ENCODE peak calls at places on chromosome 3, in eight cellular contexts. One of them, this sample, is unnamed.

GRCh38 chr3:135041586-135041985 is 246.5 kb downstream of the EPHB1 start:
- DNase-seq in MM.1S: no peak
- DNase-seq in transverse colon: no peak
- DNase-seq in psoas muscle: no peak
- DNase-seq in IMR-90: peak; percentile 2
- DNase-seq in A549: no peak
- DNase-seq in right cardiac atrium: no peak
- DNase-seq in mucosa of descending colon: no peak
- DNase-seq in this sample: no peak

GRCh38 chr3:173019378-173019777 is 121.7 kb downstream of the SPATA16 start:
- DNase-seq in psoas muscle: no peak
- DNase-seq in MM.1S: no peak
- DNase-seq in A549: no peak
- DNase-seq in IMR-90: no peak
- DNase-seq in right cardiac atrium: no peak
- DNase-seq in mucosa of descending colon: no peak
- DNase-seq in transverse colon: no peak
- DNase-seq in this sample: no peak

GRCh38 chr3:189337672-189338071 is 165.9 kb downstream of the TPRG1 start:
- DNase-seq in transverse colon: no peak
- DNase-seq in right cardiac atrium: no peak
- DNase-seq in MM.1S: no peak
- DNase-seq in IMR-90: no peak
- DNase-seq in mucosa of descending colon: no peak
- DNase-seq in psoas muscle: no peak
- DNase-seq in A549: no peak
- DNase-seq in this sample: no peak

GRCh38 chr3:25664066-25664809 is 469 bp downstream of the TOP2B start:
- DNase-seq in mucosa of descending colon: peak; percentile 85
- DNase-seq in right cardiac atrium: peak; percentile 74
- DNase-seq in psoas muscle: peak; percentile 82
- DNase-seq in A549: peak; percentile 42
- DNase-seq in MM.1S: peak; percentile 45
- DNase-seq in transverse colon: peak; percentile 77
- DNase-seq in IMR-90: peak; percentile 41
- DNase-seq in this sample: peak; percentile 40

GRCh38 chr3:192259661-192260060 is 467.7 kb downstream of the FGF12 start:
- DNase-seq in MM.1S: no peak
- DNase-seq in right cardiac atrium: no peak
- DNase-seq in IMR-90: no peak
- DNase-seq in transverse colon: no peak
- DNase-seq in mucosa of descending colon: no peak
- DNase-seq in psoas muscle: no peak
- DNase-seq in A549: no peak
- DNase-seq in this sample: no peak

GRCh38 chr3:168094877-168095610 is 680 bp downstream of the GOLIM4 start:
- DNase-seq in right cardiac atrium: peak; percentile 71
- DNase-seq in psoas muscle: peak; percentile 72
- DNase-seq in MM.1S: peak; percentile 91
- DNase-seq in transverse colon: peak; percentile 72
- DNase-seq in IMR-90: peak; percentile 69
- DNase-seq in mucosa of descending colon: peak; percentile 83
- DNase-seq in A549: peak; percentile 71
- DNase-seq in this sample: peak; percentile 75

GRCh38 chr3:127639173-127640030 is 10.4 kb downstream of the PODXL2 start:
- DNase-seq in IMR-90: peak; percentile 47
- DNase-seq in psoas muscle: no peak
- DNase-seq in MM.1S: no peak
- DNase-seq in transverse colon: no peak
- DNase-seq in right cardiac atrium: no peak
- DNase-seq in mucosa of descending colon: no peak
- DNase-seq in A549: no peak
- DNase-seq in this sample: no peak

GRCh38 chr3:127899769-127900168 is 15.3 kb upstream of the KBTBD12 start:
- DNase-seq in right cardiac atrium: no peak
- DNase-seq in MM.1S: no peak
- DNase-seq in psoas muscle: no peak
- DNase-seq in mucosa of descending colon: no peak
- DNase-seq in transverse colon: no peak
- DNase-seq in A549: no peak
- DNase-seq in IMR-90: no peak
- DNase-seq in this sample: no peak

GRCh38 chr3:73733796-73734195 is 109.1 kb upstream of the PDZRN3 start:
- DNase-seq in IMR-90: no peak
- DNase-seq in transverse colon: no peak
- DNase-seq in A549: no peak
- DNase-seq in mucosa of descending colon: no peak
- DNase-seq in psoas muscle: no peak
- DNase-seq in MM.1S: peak; percentile 59
- DNase-seq in right cardiac atrium: no peak
- DNase-seq in this sample: no peak

GRCh38 chr3:15933439-15934144 is 135.8 kb upstream of the ANKRD28 start:
- DNase-seq in IMR-90: peak; percentile 82
- DNase-seq in A549: no peak
- DNase-seq in right cardiac atrium: no peak
- DNase-seq in psoas muscle: no peak
- DNase-seq in mucosa of descending colon: no peak
- DNase-seq in transverse colon: no peak
- DNase-seq in MM.1S: no peak
- DNase-seq in this sample: no peak

GRCh38 chr3:184491867-184492615 is 69.5 kb upstream of the EPHB3 start:
- DNase-seq in MM.1S: no peak
- DNase-seq in transverse colon: peak; percentile 25
- DNase-seq in mucosa of descending colon: peak; percentile 39
- DNase-seq in A549: no peak
- DNase-seq in psoas muscle: peak; percentile 67
- DNase-seq in IMR-90: no peak
- DNase-seq in right cardiac atrium: peak; percentile 57
- DNase-seq in this sample: no peak

GRCh38 chr3:14511623-14511965 is 28.5 kb downstream of the GRIP2 start:
- DNase-seq in transverse colon: no peak
- DNase-seq in MM.1S: no peak
- DNase-seq in mucosa of descending colon: no peak
- DNase-seq in A549: no peak
- DNase-seq in right cardiac atrium: no peak
- DNase-seq in IMR-90: no peak
- DNase-seq in psoas muscle: no peak
- DNase-seq in this sample: no peak

GRCh38 chr3:71585126-71585525 is 1.6 kb upstream of the FOXP1 start:
- DNase-seq in right cardiac atrium: no peak
- DNase-seq in A549: peak; percentile 11
- DNase-seq in transverse colon: no peak
- DNase-seq in mucosa of descending colon: no peak
- DNase-seq in IMR-90: no peak
- DNase-seq in psoas muscle: no peak
- DNase-seq in MM.1S: no peak
- DNase-seq in this sample: peak; percentile 28

GRCh38 chr3:31610700-31611275 is 78.1 kb downstream of the STT3B start:
- DNase-seq in IMR-90: peak; percentile 66
- DNase-seq in transverse colon: no peak
- DNase-seq in MM.1S: no peak
- DNase-seq in right cardiac atrium: no peak
- DNase-seq in A549: peak; percentile 44
- DNase-seq in mucosa of descending colon: no peak
- DNase-seq in psoas muscle: no peak
- DNase-seq in this sample: peak; percentile 47

GRCh38 chr3:115961390-115961789 is 338.1 kb downstream of the GAP43 start:
- DNase-seq in A549: no peak
- DNase-seq in transverse colon: no peak
- DNase-seq in right cardiac atrium: peak; percentile 20
- DNase-seq in psoas muscle: peak; percentile 49
- DNase-seq in MM.1S: no peak
- DNase-seq in IMR-90: no peak
- DNase-seq in mucosa of descending colon: no peak
- DNase-seq in this sample: no peak

GRCh38 chr3:168341192-168341816 is 245.6 kb upstream of the GOLIM4 start:
- DNase-seq in transverse colon: no peak
- DNase-seq in right cardiac atrium: no peak
- DNase-seq in mucosa of descending colon: no peak
- DNase-seq in MM.1S: no peak
- DNase-seq in psoas muscle: no peak
- DNase-seq in IMR-90: peak; percentile 91
- DNase-seq in A549: no peak
- DNase-seq in this sample: peak; percentile 24

GRCh38 chr3:31546152-31546551 is 13.4 kb downstream of the STT3B start:
- DNase-seq in transverse colon: no peak
- DNase-seq in right cardiac atrium: no peak
- DNase-seq in IMR-90: peak; percentile 32
- DNase-seq in psoas muscle: no peak
- DNase-seq in MM.1S: no peak
- DNase-seq in A549: no peak
- DNase-seq in mucosa of descending colon: no peak
- DNase-seq in this sample: no peak

DNA sequence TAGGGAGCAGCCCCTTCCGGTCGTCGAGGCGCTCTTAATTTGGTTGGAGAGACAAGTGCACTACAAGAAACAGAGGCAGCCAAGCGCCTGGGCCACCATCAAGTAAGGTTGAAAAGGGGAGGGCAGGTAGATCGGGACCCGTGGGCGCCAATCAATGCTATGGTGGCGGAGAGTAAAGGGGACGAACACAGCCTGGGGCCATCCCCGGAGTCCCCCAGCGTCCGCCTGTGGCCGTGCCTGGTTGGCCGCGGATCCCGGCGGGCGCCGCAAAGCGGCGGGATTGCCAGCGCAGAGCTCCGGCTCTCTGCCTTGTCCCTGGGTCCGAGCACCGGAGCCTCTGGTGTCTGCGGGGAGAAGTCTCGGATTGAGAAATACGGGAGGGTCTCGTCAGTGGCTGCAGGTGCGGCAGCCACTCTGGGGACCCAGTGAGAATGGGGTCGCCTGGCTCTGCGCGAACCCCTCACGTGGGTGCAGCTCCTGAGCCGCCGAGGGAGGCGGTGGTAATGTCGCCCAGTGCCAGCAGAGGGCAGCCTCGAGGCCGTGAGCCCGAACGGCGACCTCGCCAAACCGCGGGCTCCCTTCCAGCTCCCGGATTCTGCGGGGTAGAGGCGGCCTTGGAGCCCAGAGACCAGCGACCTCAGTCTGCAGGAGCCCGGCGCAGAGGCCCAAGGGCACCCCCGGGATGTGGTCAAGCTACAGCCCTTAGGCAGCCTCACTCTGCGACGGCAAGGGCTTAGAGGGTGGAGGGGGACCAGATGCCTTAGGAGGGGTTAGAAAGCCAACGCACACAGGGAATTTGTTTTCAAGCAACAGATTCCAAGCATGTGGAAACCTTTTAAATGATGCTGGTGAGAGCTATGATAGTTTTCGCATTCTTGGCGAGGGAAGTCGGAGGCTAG is 10.8 kb downstream of the FOXL2 start:
- DNase-seq in mucosa of descending colon: peak; percentile 84
- DNase-seq in psoas muscle: peak; percentile 90
- DNase-seq in right cardiac atrium: peak; percentile 80
- DNase-seq in MM.1S: peak; percentile 57
- DNase-seq in transverse colon: peak; percentile 69
- DNase-seq in A549: peak; percentile 64
- DNase-seq in IMR-90: peak; percentile 29
- DNase-seq in this sample: peak; percentile 90
- H3K4me1 ChIP-seq in mucosa of descending colon: peaks cover 30% of the 10 kb centered on the region
- H3K4me1 ChIP-seq in psoas muscle: peaks cover 36% of the 10 kb centered on the region
- H3K4me1 ChIP-seq in right cardiac atrium: no peaks in the 10 kb centered on the region
- H3K4me1 ChIP-seq in MM.1S: no peaks in the 10 kb centered on the region
- H3K4me1 ChIP-seq in transverse colon: peaks cover 36% of the 10 kb centered on the region
- H3K4me1 ChIP-seq in A549: no peaks in the 10 kb centered on the region
- H3K4me1 ChIP-seq in IMR-90: peaks cover 4% of the 10 kb centered on the region
- H3K4me1 ChIP-seq in this sample: peaks cover 6% of the 10 kb centered on the region

GRCh38 chr3:126464093-126464492 is 11.6 kb downstream of the ZXDC start:
- DNase-seq in mucosa of descending colon: no peak
- DNase-seq in transverse colon: no peak
- DNase-seq in MM.1S: no peak
- DNase-seq in psoas muscle: no peak
- DNase-seq in right cardiac atrium: no peak
- DNase-seq in IMR-90: no peak
- DNase-seq in A549: no peak
- DNase-seq in this sample: no peak
- H3K4me1 ChIP-seq in mucosa of descending colon: no peaks in the 10 kb centered on the region
- H3K4me1 ChIP-seq in transverse colon: no peaks in the 10 kb centered on the region
- H3K4me1 ChIP-seq in MM.1S: no peaks in the 10 kb centered on the region
- H3K4me1 ChIP-seq in psoas muscle: peaks cover 90% of the 10 kb centered on the region
- H3K4me1 ChIP-seq in right cardiac atrium: no peaks in the 10 kb centered on the region
- H3K4me1 ChIP-seq in IMR-90: no peaks in the 10 kb centered on the region
- H3K4me1 ChIP-seq in A549: no peaks in the 10 kb centered on the region
- H3K4me1 ChIP-seq in this sample: no peaks in the 10 kb centered on the region

DNA sequence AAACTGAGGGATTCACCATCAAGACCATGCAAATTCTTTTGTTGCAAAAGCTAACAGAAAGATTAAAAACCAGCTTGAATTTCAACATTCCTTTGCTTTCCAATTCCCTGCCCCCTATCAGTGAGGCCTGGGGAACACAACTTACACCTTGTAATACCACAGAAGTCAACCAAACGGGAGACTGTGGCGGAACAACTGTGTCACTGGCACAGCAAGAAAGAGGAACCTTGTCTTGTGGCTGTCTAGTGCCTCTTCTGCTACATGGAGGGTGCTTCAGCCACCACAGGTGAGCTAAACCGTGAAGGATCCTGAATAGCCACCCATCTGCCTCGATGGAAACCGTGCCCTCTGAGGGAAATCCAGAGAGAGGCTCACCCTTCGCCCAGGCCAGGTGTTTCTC is 11.4 kb downstream of the CCDC12 start:
- DNase-seq in A549: no peak
- DNase-seq in IMR-90: no peak
- DNase-seq in MM.1S: no peak
- DNase-seq in transverse colon: peak; percentile 20
- DNase-seq in right cardiac atrium: no peak
- DNase-seq in mucosa of descending colon: no peak
- DNase-seq in psoas muscle: no peak
- DNase-seq in this sample: peak; percentile 7
- H3K4me1 ChIP-seq in A549: peaks cover 70% of the 10 kb centered on the region
- H3K4me1 ChIP-seq in IMR-90: peaks cover 19% of the 10 kb centered on the region
- H3K4me1 ChIP-seq in MM.1S: no peaks in the 10 kb centered on the region
- H3K4me1 ChIP-seq in transverse colon: peaks cover 43% of the 10 kb centered on the region
- H3K4me1 ChIP-seq in right cardiac atrium: peaks cover 36% of the 10 kb centered on the region
- H3K4me1 ChIP-seq in mucosa of descending colon: peaks cover 34% of the 10 kb centered on the region
- H3K4me1 ChIP-seq in psoas muscle: peaks cover 69% of the 10 kb centered on the region
- H3K4me1 ChIP-seq in this sample: peaks cover 5% of the 10 kb centered on the region

GRCh38 chr3:170361711-170362110 is 4.2 kb downstream of the SKIL start:
- DNase-seq in MM.1S: no peak
- DNase-seq in IMR-90: no peak
- DNase-seq in psoas muscle: no peak
- DNase-seq in transverse colon: no peak
- DNase-seq in right cardiac atrium: no peak
- DNase-seq in A549: no peak
- DNase-seq in mucosa of descending colon: no peak
- DNase-seq in this sample: no peak

GRCh38 chr3:170357920-170358854 is 672 bp downstream of the SKIL start:
- DNase-seq in psoas muscle: peak; percentile 94
- DNase-seq in transverse colon: peak; percentile 88
- DNase-seq in mucosa of descending colon: peak; percentile 90
- DNase-seq in right cardiac atrium: peak; percentile 89
- DNase-seq in A549: peak; percentile 91
- DNase-seq in MM.1S: peak; percentile 66
- DNase-seq in IMR-90: peak; percentile 59
- DNase-seq in this sample: no peak

GRCh38 chr3:170360916-170361315 is 3.4 kb downstream of the SKIL start:
- DNase-seq in IMR-90: peak; percentile 11
- DNase-seq in transverse colon: no peak
- DNase-seq in MM.1S: no peak
- DNase-seq in psoas muscle: no peak
- DNase-seq in A549: peak; percentile 29
- DNase-seq in right cardiac atrium: no peak
- DNase-seq in mucosa of descending colon: no peak
- DNase-seq in this sample: no peak

GRCh38 chr3:170359178-170359704 is 1.7 kb downstream of the SKIL start:
- DNase-seq in A549: no peak
- DNase-seq in transverse colon: no peak
- DNase-seq in right cardiac atrium: no peak
- DNase-seq in MM.1S: no peak
- DNase-seq in psoas muscle: no peak
- DNase-seq in IMR-90: no peak
- DNase-seq in mucosa of descending colon: no peak
- DNase-seq in this sample: no peak

GRCh38 chr3:170360476-170360875 is 3.0 kb downstream of the SKIL start:
- DNase-seq in transverse colon: no peak
- DNase-seq in mucosa of descending colon: no peak
- DNase-seq in IMR-90: peak; percentile 63
- DNase-seq in right cardiac atrium: no peak
- DNase-seq in A549: peak; percentile 24
- DNase-seq in MM.1S: no peak
- DNase-seq in psoas muscle: no peak
- DNase-seq in this sample: no peak
- H3K4me1 ChIP-seq in transverse colon: peaks cover 9% of the 10 kb centered on the region
- H3K4me1 ChIP-seq in mucosa of descending colon: peaks cover 10% of the 10 kb centered on the region
- H3K4me1 ChIP-seq in IMR-90: peaks cover 18% of the 10 kb centered on the region
- H3K4me1 ChIP-seq in right cardiac atrium: peaks cover 8% of the 10 kb centered on the region
- H3K4me1 ChIP-seq in A549: peaks cover 63% of the 10 kb centered on the region
- H3K4me1 ChIP-seq in MM.1S: peaks cover 17% of the 10 kb centered on the region
- H3K4me1 ChIP-seq in psoas muscle: peaks cover 23% of the 10 kb centered on the region
- H3K4me1 ChIP-seq in this sample: peaks cover 12% of the 10 kb centered on the region

This sample was measured in HAP-1.